ENCODE peak calls at places on chromosomes 11 and 22, in five cellular contexts. B is activated CD4-positive, alpha-beta T cell treated with anti-CD3 and anti-CD28 coated beads, Interleukin-2, amount 10 ng/mL, durations not matched to agents 7 days and 5 days; Y is ELR; J is HTR-8/SVneo; R is mucosa of gallbladder. W is an unnamed sample.
A peak's percentile ranks its signal among the peaks of the same experiment; 100 is the strongest.

GRCh38 chr22:37079668-37080171 is 28.2 kb downstream of the KCTD17 start:
- DNase-seq in R (peak; percentile 52), J (no peak), B (peak; percentile 92), Y (peak; percentile 66), W (peak; percentile 48)

GRCh38 chr11:102680945-102681344 is 24.6 kb downstream of the MMP27 start:
- DNase-seq in Y (peak; percentile 21), R (peak; percentile 24), J (no peak), B (no peak), W (no peak)

GRCh38 chr11:61454520-61454919 is 24.6 kb downstream of the SDHAF2 start:
- DNase-seq in B (no peak), Y (no peak), J (no peak), R (no peak), W (no peak)

GRCh38 chr22:46352691-46353386 is 17.3 kb downstream of the TRMU start:
- DNase-seq in Y (peak; percentile 42), R (no peak), J (no peak), B (no peak), W (peak; percentile 6)

GRCh38 chr22:46538816-46539163 is 1.4 kb upstream of the CELSR1 start:
- DNase-seq in B (no peak), R (no peak), Y (peak; percentile 80), J (no peak), W (no peak)

GRCh38 chr22:48548391-48548790 is 1279.3 kb downstream of the BRD1 start:
- DNase-seq in R (no peak), Y (no peak), J (no peak), B (no peak), W (no peak)

GRCh38 chr11:95337175-95337957 is 106.4 kb upstream of the SESN3 start:
- DNase-seq in J (no peak), Y (no peak), R (peak; percentile 37), B (peak; percentile 61), W (peak; percentile 43)

GRCh38 chr22:42202669-42203068 is 67.8 kb downstream of the TCF20 start:
- DNase-seq in Y (peak; percentile 46), R (no peak), B (peak; percentile 60), J (no peak), W (no peak)

GRCh38 chr22:46848227-46848626 is 85.8 kb downstream of the TBC1D22A start:
- DNase-seq in R (no peak), Y (peak; percentile 56), B (peak; percentile 2), J (no peak), W (no peak)

GRCh38 chr11:78943841-78944240 is 369.2 kb upstream of the NARS2 start:
- DNase-seq in R (no peak), Y (no peak), J (no peak), B (no peak), W (no peak)

GRCh38 chr11:106311531-106312230 is 234.2 kb downstream of the AASDHPPT start:
- DNase-seq in R (no peak), B (no peak), Y (no peak), J (no peak), W (no peak)

GRCh38 chr22:26643368-26644100 is 13.9 kb upstream of the MIAT start:
- DNase-seq in B (no peak), Y (no peak), R (no peak), J (no peak), W (no peak)

GRCh38 chr11:46888636-46889035 is 29.7 kb downstream of the LRP4 start:
- DNase-seq in R (no peak), J (no peak), Y (no peak), B (no peak), W (no peak)

GRCh38 chr22:41713004-41713403 is 13.7 kb downstream of the MEI1 start:
- DNase-seq in R (no peak), Y (peak; percentile 32), J (no peak), B (no peak), W (no peak)

GRCh38 chr11:44684886-44685285 is 41.9 kb upstream of the TSPAN18 start:
- DNase-seq in B (no peak), Y (no peak), J (no peak), R (no peak), W (no peak)

GRCh38 chr11:79237111-79237510 is 203.7 kb downstream of the TENM4 start:
- DNase-seq in J (no peak), R (no peak), B (no peak), Y (no peak), W (no peak)

GRCh38 chr11:77083553-77084245 is 16.9 kb downstream of the CAPN5 start:
- DNase-seq in R (no peak), B (no peak), Y (no peak), J (no peak), W (peak; percentile 7)

GRCh38 chr11:48154162-48154561 is 62.4 kb upstream of the OR4B1 start:
- DNase-seq in J (no peak), Y (peak; percentile 81), B (no peak), R (no peak), W (no peak)

GRCh38 chr11:17767914-17768313 is 33.3 kb downstream of the KCNC1 start:
- DNase-seq in B (no peak), R (no peak), Y (no peak), J (no peak), W (no peak)

GRCh38 chr11:22477312-22477711 is 139.1 kb downstream of the SLC17A6 start:
- DNase-seq in B (no peak), J (no peak), Y (no peak), R (no peak), W (no peak)

GRCh38 chr11:72321381-72321996 is 77.5 kb upstream of the PHOX2A start:
- DNase-seq in J (peak; percentile 62), B (no peak), Y (peak; percentile 85), R (no peak), W (no peak)

W was measured in transverse colon.